ENCODE peak calls at places on chromosomes 6 and 20, in seven cellular contexts. I is left ventricle myocardium inferior, P is NCI-H774, R is renal cortical epithelial cell, Z is fibroblast of the conjunctiva, C is Calu3, D is osteocyte. A is an unnamed sample.

GRCh38 chr6:52503853-52504777 is 72.7 kb downstream of the TRAM2 start:
- DNase-seq in Z (peak), I (peak), D (peak), R (peak), C (peak), P (peak), A (no peak)

GRCh38 chr6:169173532-169174268 is 79.9 kb downstream of the THBS2 start:
- DNase-seq in D (peak), I (no peak), Z (no peak), R (peak), P (no peak), C (no peak), A (no peak)

GRCh38 chr20:16415079-16415478 is 158.2 kb downstream of the KIF16B start:
- DNase-seq in D (no peak), Z (no peak), R (peak), P (no peak), C (no peak), I (no peak), A (no peak)

GRCh38 chr6:52672422-52673025 is 1.6 kb downstream of the TMEM14A start:
- DNase-seq in I (no peak), Z (no peak), R (peak), D (no peak), C (peak), P (no peak), A (no peak)

GRCh38 chr6:82877213-82878195 is 188.1 kb downstream of the UBE3D start:
- DNase-seq in R (peak), D (no peak), I (no peak), Z (no peak), P (no peak), C (no peak), A (no peak)

GRCh38 chr6:15420959-15421438 is 175.1 kb downstream of the JARID2 start:
- DNase-seq in I (no peak), P (no peak), Z (no peak), C (no peak), R (no peak), D (no peak), A (no peak)

GRCh38 chr6:32393660-32394420 is 13.1 kb downstream of the BTNL2 start:
- DNase-seq in I (no peak), C (no peak), Z (peak), P (no peak), D (no peak), R (peak), A (no peak)

GRCh38 chr6:148109732-148110131 is 232.9 kb upstream of the SASH1 start:
- DNase-seq in I (no peak), R (peak), C (no peak), P (no peak), D (no peak), Z (no peak), A (no peak)

GRCh38 chr20:22691369-22692118 is 107.2 kb upstream of the FOXA2 start:
- DNase-seq in Z (peak), P (peak), I (peak), R (peak), D (peak), C (peak), A (peak)

GRCh38 chr20:62740286-62741141 is 31.9 kb downstream of the NTSR1 start:
- DNase-seq in Z (peak), D (no peak), P (no peak), R (peak), C (peak), I (peak), A (no peak)

GRCh38 chr20:19735446-19735845 is 22.6 kb upstream of the RIN2 start:
- DNase-seq in Z (peak), P (no peak), D (no peak), R (peak), C (peak), I (peak), A (peak)

GRCh38 chr20:57698867-57699275 is 10.9 kb downstream of the PMEPA1 start:
- DNase-seq in Z (no peak), R (no peak), P (no peak), C (peak), I (no peak), D (no peak), A (no peak)

GRCh38 chr20:11234181-11234969 is 560.6 kb upstream of the JAG1 start:
- DNase-seq in D (no peak), P (no peak), R (no peak), Z (no peak), I (no peak), C (no peak), A (no peak)

GRCh38 chr20:5919634-5920544 is 30.4 kb downstream of the TRMT6 start:
- DNase-seq in Z (no peak), I (no peak), P (no peak), C (no peak), R (peak), D (no peak), A (no peak)

GRCh38 chr6:95819939-95820338 is 195.8 kb upstream of the FUT9 start:
- DNase-seq in I (no peak), R (no peak), D (no peak), P (no peak), C (no peak), Z (no peak), A (no peak)

GRCh38 chr6:158939255-158940170 is 60.5 kb downstream of the RSPH3 start:
- DNase-seq in P (no peak), C (peak), R (peak), D (no peak), I (no peak), Z (no peak), A (no peak)

GRCh38 chr20:2705931-2706645 is 13.5 kb downstream of the EBF4 start:
- DNase-seq in I (no peak), D (no peak), Z (no peak), C (no peak), R (no peak), P (no peak), A (no peak)

GRCh38 chr20:49400410-49400809 is 82.1 kb downstream of the KCNB1 start:
- DNase-seq in I (peak), C (no peak), D (no peak), Z (no peak), R (no peak), P (no peak), A (no peak)

GRCh38 chr6:14838041-14838596 is 407.8 kb upstream of the JARID2 start:
- DNase-seq in D (no peak), Z (no peak), I (no peak), R (no peak), C (no peak), P (no peak), A (no peak)

GRCh38 chr6:89242574-89243330 is 25.6 kb upstream of the GABRR1 start:
- DNase-seq in C (peak), Z (peak), I (no peak), P (peak), D (no peak), R (peak), A (no peak)

GRCh38 chr6:16494781-16495180 is 256.4 kb downstream of the GMPR start:
- DNase-seq in P (no peak), I (no peak), D (no peak), R (peak), C (no peak), Z (no peak), A (no peak)

GRCh38 chr6:142404751-142405150 is 102.9 kb downstream of the ADGRG6 start:
- DNase-seq in Z (no peak), C (no peak), I (no peak), D (no peak), R (no peak), P (no peak), A (no peak)

A was measured in occipital lobe.